ENCODE peak calls at places on chromosome 15, in seven cellular contexts. P, X, K, B, N, R and A are unnamed samples.

GRCh38 chr15:100187677-100188076 is 154.1 kb downstream of the ADAMTS17 start:
- DNase-seq in N (no peak), K (no peak), X (no peak), R (no peak), P (no peak), B (no peak), A (no peak)

GRCh38 chr15:39874890-39875549 is 45.0 kb downstream of the GPR176 start:
- DNase-seq in R (peak), N (peak), B (no peak), P (no peak), K (peak), X (no peak), A (no peak)

GRCh38 chr15:36632196-36632595 is 52.8 kb downstream of the CDIN1 start:
- DNase-seq in K (no peak), R (no peak), B (no peak), X (no peak), N (peak), P (no peak), A (peak)

GRCh38 chr15:67382723-67383122 is 128.1 kb downstream of the IQCH start:
- DNase-seq in R (no peak), K (no peak), N (no peak), X (no peak), B (no peak), P (no peak), A (no peak)

GRCh38 chr15:51879555-51879954 is 50.1 kb downstream of the TMOD3 start:
- DNase-seq in P (no peak), B (no peak), X (no peak), K (no peak), R (no peak), N (peak), A (peak)

GRCh38 chr15:75153084-75153483 is 48.6 kb upstream of the C15orf39 start:
- DNase-seq in B (peak), R (peak), X (no peak), N (peak), P (no peak), K (no peak), A (peak)

GRCh38 chr15:65196637-65197336 is 11.6 kb upstream of the CLPX start:
- DNase-seq in N (no peak), X (no peak), B (no peak), P (no peak), R (no peak), K (no peak), A (no peak)

GRCh38 chr15:68431792-68432401 is at the start of gene ITGA11:
- DNase-seq in N (peak), B (peak), P (no peak), K (peak), R (no peak), X (no peak), A (peak)

GRCh38 chr15:84398763-84399701 is 163.5 kb downstream of the GOLGA6L4 start:
- DNase-seq in R (peak), P (no peak), X (no peak), K (no peak), N (no peak), B (peak), A (no peak)

GRCh38 chr15:80854104-80854503 is 74.9 kb downstream of the CEMIP start:
- DNase-seq in R (no peak), B (peak), N (peak), K (no peak), X (peak), P (no peak), A (no peak)

GRCh38 chr15:43274136-43274535 is 7.4 kb upstream of the TGM5 start:
- DNase-seq in K (no peak), N (no peak), P (no peak), B (no peak), R (no peak), X (no peak), A (no peak)

GRCh38 chr15:74399100-74399499 is 31.7 kb upstream of the CYP11A1 start:
- DNase-seq in P (no peak), B (no peak), R (no peak), K (no peak), N (no peak), X (no peak), A (no peak)

GRCh38 chr15:74200871-74201419 is 1.6 kb downstream of the STRA6 start:
- DNase-seq in N (peak), K (no peak), P (no peak), R (no peak), B (peak), X (no peak), A (peak)

GRCh38 chr15:69540622-69541021 is 88.0 kb downstream of the RPLP1 start:
- DNase-seq in R (no peak), P (no peak), N (no peak), B (no peak), X (no peak), K (peak), A (no peak)

GRCh38 chr15:89652666-89653065 is 2.6 kb downstream of the KIF7 start:
- DNase-seq in X (no peak), R (no peak), K (no peak), N (no peak), B (no peak), P (no peak), A (no peak)

GRCh38 chr15:70308011-70308761 is 210.5 kb upstream of the TLE3 start:
- DNase-seq in B (no peak), N (no peak), P (no peak), X (no peak), K (no peak), R (peak), A (no peak)

GRCh38 chr15:40841741-40842140 is 2.1 kb upstream of the SPINT1 start:
- DNase-seq in B (no peak), X (no peak), P (no peak), R (no peak), N (no peak), K (no peak), A (no peak)

GRCh38 chr15:22265056-22265945 is 185.0 kb downstream of the OR4M2 start:
- DNase-seq in B (no peak), P (no peak), N (no peak), R (peak), X (no peak), K (no peak), A (no peak)

GRCh38 chr15:70512772-70513362 is 250.5 kb downstream of the UACA start:
- DNase-seq in X (no peak), N (peak), K (no peak), B (peak), P (no peak), R (peak), A (peak)

GRCh38 chr15:58306591-58307312 is 125.0 kb upstream of the LIPC start:
- DNase-seq in K (no peak), P (no peak), R (no peak), N (peak), X (no peak), B (no peak), A (no peak)

GRCh38 chr15:101168463-101168824 is 83.4 kb downstream of the CHSY1 start:
- DNase-seq in K (no peak), X (no peak), B (no peak), P (no peak), R (no peak), N (peak), A (peak)

GRCh38 chr15:88438181-88438580 is 29.0 kb downstream of the MRPL46 start:
- DNase-seq in P (no peak), B (no peak), K (no peak), R (no peak), X (no peak), N (no peak), A (no peak)

GRCh38 chr15:75672646-75673425 is 25.1 kb downstream of the SNX33 start:
- DNase-seq in K (no peak), R (no peak), X (no peak), P (no peak), B (peak), N (peak), A (peak)

GRCh38 chr15:74121040-74121439 is 9.3 kb upstream of the ISLR2 start:
- DNase-seq in K (no peak), X (no peak), B (no peak), P (no peak), R (no peak), N (no peak), A (no peak)

GRCh38 chr15:100559330-100559729 is 30.6 kb upstream of the CERS3 start:
- DNase-seq in X (no peak), P (no peak), N (peak), R (no peak), K (no peak), B (no peak), A (peak)